ENCODE peak calls at places on chromosomes 11 and 22, in five cellular contexts. W is A549, G is GM12878, Y is WTC11, B is HepG2. S is an unnamed sample.

GRCh38 chr11:13384837-13385417 is 78.1 kb downstream of the BTBD10 start:
- DNase-seq in G (peak; percentile 3), W (peak; percentile 46), B (peak; percentile 25), Y (peak; percentile 38), S (peak; percentile 48)

GRCh38 chr11:126158054-126158791 is 53.2 kb downstream of the RPUSD4 start:
- DNase-seq in B (peak; percentile 70), G (no peak), W (no peak), Y (no peak), S (no peak)

GRCh38 chr11:73228268-73229134 is 10.4 kb downstream of the P2RY2 start:
- DNase-seq in G (no peak), Y (no peak), B (no peak), W (no peak), S (no peak)

GRCh38 chr11:111312076-111312475 is 13.7 kb downstream of the POU2AF3 start:
- DNase-seq in B (no peak), G (no peak), Y (no peak), W (no peak), S (no peak)

GRCh38 chr11:77611921-77612320 is 22.2 kb downstream of the AQP11 start:
- DNase-seq in Y (no peak), G (no peak), W (no peak), B (no peak), S (no peak)

GRCh38 chr11:113647856-113648255 is 58.3 kb downstream of the TMPRSS5 start:
- DNase-seq in Y (no peak), G (no peak), B (no peak), W (no peak), S (no peak)

GRCh38 chr11:115158053-115158452 is 346.2 kb downstream of the CADM1 start:
- DNase-seq in W (no peak), B (no peak), Y (no peak), G (no peak), S (no peak)

GRCh38 chr11:68772936-68773335 is 21.6 kb upstream of the TESMIN start:
- DNase-seq in Y (no peak), G (no peak), B (no peak), W (no peak), S (no peak)

GRCh38 chr11:113377606-113378005 is 10.0 kb upstream of the ANKK1 start:
- DNase-seq in W (no peak), Y (no peak), B (no peak), G (no peak), S (no peak)

GRCh38 chr11:12989428-12990242 is 19.5 kb upstream of the RASSF10 start:
- DNase-seq in B (no peak), G (no peak), W (no peak), Y (no peak), S (peak; percentile 76)

GRCh38 chr11:83819936-83820549 is 533.9 kb upstream of the CCDC90B start:
- DNase-seq in Y (no peak), B (peak; percentile 43), W (peak; percentile 57), G (no peak), S (peak; percentile 19)

GRCh38 chr11:67283490-67283963 is 5.6 kb upstream of the ANKRD13D start:
- DNase-seq in G (no peak), W (no peak), Y (no peak), B (no peak), S (no peak)

GRCh38 chr11:35367491-35367890 is 51.9 kb downstream of the SLC1A2 start:
- DNase-seq in Y (no peak), G (no peak), W (no peak), B (no peak), S (no peak)

GRCh38 chr11:119803726-119804294 is 74.8 kb upstream of the NECTIN1 start:
- DNase-seq in Y (no peak), G (no peak), B (no peak), W (no peak), S (no peak)

GRCh38 chr22:20108757-20109230 is 7.1 kb upstream of the RANBP1 start:
- DNase-seq in Y (no peak), W (no peak), G (no peak), B (no peak), S (no peak)

GRCh38 chr11:12276356-12276755 is 101.0 kb upstream of the PARVA start:
- DNase-seq in W (no peak), Y (no peak), B (no peak), G (no peak), S (no peak)

GRCh38 chr11:66418168-66418985 is 2.5 kb upstream of the NPAS4 start:
- DNase-seq in Y (peak; percentile 92), G (peak; percentile 21), W (peak; percentile 76), B (peak; percentile 53), S (peak; percentile 82)

GRCh38 chr22:33020721-33021120 is 37.5 kb downstream of the SYN3 start:
- DNase-seq in W (no peak), B (no peak), G (no peak), Y (no peak), S (no peak)

GRCh38 chr11:96578379-96578778 is 188.6 kb downstream of the JRKL start:
- DNase-seq in B (no peak), G (no peak), Y (no peak), W (no peak), S (no peak)

GRCh38 chr11:26276798-26277424 is 55.0 kb upstream of the ANO3 start:
- DNase-seq in B (peak; percentile 38), W (peak; percentile 62), G (no peak), Y (peak; percentile 79), S (peak; percentile 13)

GRCh38 chr11:63698976-63699733 is 17.9 kb downstream of the RTN3 start:
- DNase-seq in W (no peak), G (no peak), Y (no peak), B (no peak), S (no peak)

GRCh38 chr11:1770528-1770927 is 6.8 kb upstream of the CTSD start:
- DNase-seq in G (no peak), Y (no peak), B (no peak), W (no peak), S (no peak)

GRCh38 chr11:64900263-64900678 is 16.7 kb downstream of the ATG2A start:
- DNase-seq in G (no peak), Y (no peak), B (no peak), W (peak; percentile 46), S (no peak)
- TF ChIP-seq ESRRA in G (no peak), Y (no peak), B (no peak), W (no peak), S (no peak)

DNA sequence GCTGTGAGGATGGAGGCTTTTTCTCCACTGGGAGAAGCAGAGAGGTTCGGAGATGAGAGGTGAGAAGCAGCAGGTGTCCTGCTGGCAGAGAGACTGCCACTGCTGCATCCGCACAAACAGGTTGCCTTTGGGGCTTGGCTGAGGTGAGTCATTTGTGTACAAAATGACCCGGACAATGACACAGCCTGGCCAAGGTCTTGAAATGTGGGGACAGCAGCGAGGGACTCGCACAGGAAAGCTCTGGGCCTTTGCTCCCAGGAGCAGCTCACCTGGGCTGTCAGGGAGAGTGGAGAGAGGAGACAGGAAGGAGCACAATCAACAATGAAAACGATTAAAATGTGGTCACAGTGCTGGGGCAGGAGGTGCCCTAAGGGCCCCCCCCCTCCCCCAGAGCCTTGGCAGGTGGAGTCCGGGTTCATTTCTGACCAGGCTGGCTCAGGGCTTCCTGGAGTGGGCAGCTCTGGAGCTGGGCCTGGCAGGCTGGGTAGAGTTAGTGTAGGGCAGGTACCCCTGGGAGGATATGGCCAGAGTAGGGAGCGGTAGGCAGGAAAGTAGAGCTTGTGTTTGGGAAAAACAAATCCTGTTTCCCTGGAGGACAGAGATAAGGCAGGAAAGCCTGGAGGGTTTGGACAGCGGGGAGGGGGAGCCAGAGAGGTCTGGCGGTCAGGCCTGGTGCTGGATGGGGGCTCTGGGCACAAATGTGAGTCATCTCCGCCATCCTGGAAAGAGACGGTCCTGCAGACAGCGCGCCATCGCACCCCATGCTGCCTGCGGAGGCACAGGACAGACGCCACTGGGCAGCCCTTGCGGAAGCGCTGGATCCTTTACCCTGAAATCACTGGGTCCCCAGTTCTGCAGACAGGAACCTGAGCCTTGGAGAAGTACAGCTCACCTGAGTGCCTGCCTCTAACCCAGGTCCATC is 37.8 kb upstream of the CELSR1 start:
- DNase-seq in B (peak; percentile 84), W (peak; percentile 44), G (no peak), Y (peak; percentile 37), S (no peak)
- TF ChIP-seq ESRRA in B (peak; percentile 74), W (no peak), G (no peak), Y (no peak), S (no peak)

DNA sequence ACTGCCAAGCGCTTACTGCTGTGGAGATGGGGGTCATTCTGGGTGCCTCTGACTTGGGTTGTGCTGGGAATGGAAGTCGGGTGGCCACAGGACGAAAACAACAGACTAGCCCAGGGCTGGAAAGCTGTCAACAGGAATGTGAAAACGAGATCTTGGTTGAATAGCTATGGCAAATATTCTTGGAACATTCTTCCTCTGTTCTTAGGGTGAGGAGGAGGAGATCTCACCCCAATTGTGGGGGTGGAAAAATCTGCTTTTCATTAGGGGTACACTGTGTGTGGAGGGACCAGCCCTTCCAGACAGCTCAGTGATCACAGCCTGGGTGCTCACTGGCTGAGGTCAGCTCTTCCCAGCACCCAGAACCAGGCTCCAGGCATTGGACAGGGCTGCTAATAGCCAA is 52.0 kb upstream of the PRSS23 start:
- DNase-seq in W (no peak), G (no peak), Y (no peak), B (no peak), S (no peak)
- TF ChIP-seq ESRRA in W (no peak), G (no peak), Y (no peak), B (no peak), S (no peak)

DNA sequence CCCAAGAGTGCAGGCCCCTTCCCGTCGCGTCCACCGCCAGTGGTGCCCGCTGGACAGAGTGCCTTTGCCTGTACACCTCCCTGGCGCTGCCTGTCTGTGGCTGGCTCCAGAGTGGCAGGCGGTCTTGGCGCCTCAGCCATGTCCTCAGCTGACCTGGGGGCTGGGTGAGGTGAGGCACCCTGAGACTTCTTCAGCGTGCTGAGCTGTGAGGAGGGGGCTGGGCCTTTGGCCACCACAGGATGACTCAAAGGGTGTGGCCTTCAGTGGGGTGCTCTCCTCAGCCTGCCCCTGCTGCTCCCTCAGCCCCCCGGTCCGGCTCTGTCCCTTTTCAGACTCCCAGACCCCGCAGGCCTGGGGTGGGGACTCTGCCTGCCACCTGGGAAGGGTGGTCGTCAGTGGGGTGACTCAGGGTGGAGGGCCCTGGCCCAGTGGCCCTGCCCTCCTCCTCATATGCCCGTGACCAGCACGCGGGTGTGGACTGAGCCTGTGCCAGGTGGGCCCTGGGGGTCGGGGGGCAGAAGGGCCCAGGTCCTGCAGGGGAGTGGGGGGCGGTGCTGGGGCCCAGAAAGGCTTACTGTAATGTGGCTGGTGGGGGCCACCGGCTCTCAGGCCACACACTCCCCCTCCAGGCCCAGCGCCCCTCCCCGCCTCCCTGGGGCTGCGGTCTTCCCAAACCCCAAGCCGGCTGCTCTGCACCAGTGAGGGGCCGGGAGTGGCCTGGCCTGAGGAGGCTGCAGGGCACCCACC is 15.9 kb downstream of the CRELD2 start:
- DNase-seq in B (no peak), G (no peak), Y (no peak), W (no peak), S (peak; percentile 45)
- TF ChIP-seq ESRRA in B (no peak), G (no peak), Y (no peak), W (no peak), S (no peak)

GRCh38 chr11:87176044-87176443 is 138.3 kb downstream of the TMEM135 start:
- DNase-seq in G (no peak), B (no peak), Y (no peak), W (peak; percentile 13), S (no peak)
- TF ChIP-seq ESRRA in G (no peak), B (no peak), Y (no peak), W (no peak), S (no peak)

S was measured in K562.